ENCODE peak calls at places on chromosomes 7 and 10, in eight cellular contexts. Z is psoas muscle, D is AG10803, J is GM12865, W is Peyer's patch, Y is HL-60, H is upper lobe of right lung, G is fibroblast of pulmonary artery. S is an unnamed sample.

GRCh38 chr7:81684513-81685262 is 85.2 kb downstream of the HGF start:
- DNase-seq in W (peak), Z (peak), D (peak), H (peak), G (peak), J (peak), Y (peak), S (peak)

GRCh38 chr7:117385340-117386124 is 41.8 kb downstream of the ASZ1 start:
- DNase-seq in Y (no peak), J (peak), W (no peak), D (peak), G (peak), Z (no peak), H (no peak), S (no peak)

GRCh38 chr7:136386876-136387275 is 409.7 kb upstream of the MTPN start:
- DNase-seq in J (no peak), G (no peak), W (no peak), H (no peak), Z (no peak), D (no peak), Y (no peak), S (no peak)

GRCh38 chr7:87875151-87876039 is 765 bp downstream of the SLC25A40 start:
- DNase-seq in W (no peak), Z (no peak), G (no peak), Y (peak), J (peak), D (no peak), H (peak), S (no peak)

GRCh38 chr7:125775319-125775718 is 845.7 kb upstream of the POT1 start:
- DNase-seq in Y (no peak), J (no peak), Z (no peak), D (no peak), G (no peak), W (no peak), H (no peak), S (no peak)

GRCh38 chr10:79347894-79348639 is 798 bp downstream of the PPIF start:
- DNase-seq in H (peak), Z (peak), G (peak), W (peak), Y (peak), J (peak), D (peak), S (peak)

GRCh38 chr10:21694646-21695045 is 160.6 kb downstream of the MLLT10 start:
- DNase-seq in J (no peak), Y (no peak), D (peak), Z (no peak), W (no peak), H (no peak), G (no peak), S (no peak)

GRCh38 chr7:73904219-73905136 is 43.5 kb downstream of the TMEM270 start:
- DNase-seq in W (peak), D (peak), J (no peak), H (peak), Z (peak), G (no peak), Y (no peak), S (no peak)

GRCh38 chr10:92914478-92915066 is 66.3 kb downstream of the EXOC6 start:
- DNase-seq in W (peak), D (peak), J (peak), Y (peak), G (peak), H (no peak), Z (no peak), S (peak)

GRCh38 chr10:79049931-79050895 is 18.6 kb upstream of the ZMIZ1 start:
- DNase-seq in W (peak), G (peak), H (peak), D (no peak), Z (no peak), Y (no peak), J (no peak), S (no peak)

GRCh38 chr10:129274928-129275474 is 192.0 kb upstream of the MGMT start:
- DNase-seq in G (no peak), D (no peak), W (no peak), Z (no peak), J (no peak), Y (no peak), H (no peak), S (no peak)

GRCh38 chr7:98423043-98423442 is 22.2 kb upstream of the BAIAP2L1 start:
- DNase-seq in H (no peak), W (no peak), D (no peak), Y (no peak), Z (no peak), G (peak), J (peak), S (no peak)

GRCh38 chr10:83225781-83226180 is 913.5 kb upstream of the GHITM start:
- DNase-seq in Z (no peak), W (no peak), H (no peak), J (no peak), Y (no peak), G (no peak), D (no peak), S (no peak)

GRCh38 chr10:119655566-119656001 is 4.4 kb downstream of the BAG3 start:
- DNase-seq in H (no peak), D (peak), W (peak), Z (peak), Y (no peak), J (no peak), G (peak), S (no peak)

GRCh38 chr7:157932498-157933218 is 595.9 kb downstream of the DNAJB6 start:
- DNase-seq in J (no peak), G (no peak), Y (no peak), D (no peak), W (no peak), H (no peak), Z (no peak), S (no peak)

GRCh38 chr10:133309111-133309719 is 501 bp downstream of the ZNF511 start:
- DNase-seq in G (peak), Z (peak), D (peak), H (peak), Y (peak), J (peak), W (peak), S (peak)

GRCh38 chr7:2109251-2109935 is 123.4 kb downstream of the MAD1L1 start:
- DNase-seq in W (no peak), D (no peak), Z (no peak), Y (no peak), J (no peak), H (no peak), G (no peak), S (no peak)

GRCh38 chr10:59825932-59826331 is 72.7 kb upstream of the MRLN start:
- DNase-seq in J (no peak), W (no peak), Z (no peak), D (peak), H (no peak), G (peak), Y (no peak), S (no peak)

GRCh38 chr7:115146148-115146547 is 224.3 kb downstream of the MDFIC start:
- DNase-seq in H (no peak), D (no peak), Y (no peak), G (no peak), J (no peak), Z (no peak), W (no peak), S (no peak)

GRCh38 chr10:21744223-21744622 is 210.2 kb downstream of the MLLT10 start:
- DNase-seq in Y (no peak), G (no peak), D (no peak), W (no peak), J (no peak), Z (no peak), H (no peak), S (no peak)

GRCh38 chr7:20219446-20220292 is 2.5 kb upstream of the MACC1 start:
- DNase-seq in Z (peak), G (peak), H (peak), W (peak), D (peak), J (peak), Y (peak), S (peak)

GRCh38 chr7:22662031-22662430 is 65.0 kb upstream of the IL6 start:
- DNase-seq in Y (no peak), Z (no peak), D (peak), W (no peak), H (no peak), G (no peak), J (peak), S (no peak)

GRCh38 chr10:17512341-17513001 is 58.1 kb upstream of the ST8SIA6 start:
- DNase-seq in G (peak), W (peak), Y (no peak), J (peak), D (peak), H (no peak), Z (no peak), S (no peak)

GRCh38 chr10:124611738-124612137 is 132.4 kb downstream of the FAM53B start:
- DNase-seq in Z (no peak), W (peak), H (no peak), Y (peak), D (no peak), J (peak), G (no peak), S (no peak)

GRCh38 chr10:86139066-86139657 is 227.4 kb downstream of the GRID1 start:
- DNase-seq in D (no peak), Z (no peak), J (peak), G (no peak), Y (peak), W (no peak), H (no peak), S (peak)

GRCh38 chr7:159035571-159036073 is 109.0 kb downstream of the VIPR2 start:
- DNase-seq in D (no peak), Z (no peak), H (peak), J (no peak), G (no peak), Y (no peak), W (no peak), S (no peak)

GRCh38 chr10:73251683-73252444 is 580 bp downstream of the MRPS16 start:
- DNase-seq in G (no peak), J (peak), Y (peak), W (no peak), H (no peak), Z (no peak), D (no peak), S (peak)

GRCh38 chr7:101172854-101173751 is 7.0 kb downstream of the NAT16 start:
- DNase-seq in G (peak), Y (no peak), D (peak), J (no peak), H (peak), W (peak), Z (peak), S (peak)

GRCh38 chr10:9645404-9645803 is 1372.3 kb upstream of the CELF2 start:
- DNase-seq in G (no peak), Y (no peak), W (no peak), D (no peak), H (no peak), J (no peak), Z (no peak), S (no peak)

GRCh38 chr10:14954934-14955333 is 1.0 kb upstream of the DCLRE1C start:
- DNase-seq in W (no peak), J (no peak), Y (no peak), Z (peak), D (no peak), H (no peak), G (no peak), S (no peak)

GRCh38 chr7:130982160-130982638 is 248.2 kb upstream of the KLF14 start:
- DNase-seq in Z (no peak), W (peak), H (no peak), G (peak), Y (peak), J (peak), D (peak), S (no peak)

GRCh38 chr7:98470131-98470985 is 69.5 kb upstream of the BAIAP2L1 start:
- DNase-seq in Y (no peak), H (peak), D (no peak), Z (no peak), J (peak), G (no peak), W (peak), S (peak)

GRCh38 chr10:77383861-77384553 is 253.6 kb downstream of the KCNMA1 start:
- DNase-seq in H (no peak), Y (no peak), D (no peak), Z (no peak), W (no peak), G (no peak), J (no peak), S (no peak)

GRCh38 chr10:97028126-97028831 is 157.5 kb downstream of the SLIT1 start:
- DNase-seq in Y (no peak), Z (no peak), H (no peak), D (peak), G (peak), J (no peak), W (no peak), S (no peak)

GRCh38 chr7:2540641-2541051 is 14.7 kb downstream of the BRAT1 start:
- DNase-seq in G (no peak), Z (peak), H (peak), D (no peak), J (no peak), Y (no peak), W (peak), S (no peak)

GRCh38 chr7:139798221-139798620 is 20.4 kb upstream of the HIPK2 start:
- DNase-seq in Y (no peak), W (peak), H (no peak), Z (no peak), G (no peak), D (no peak), J (peak), S (peak)

DNA sequence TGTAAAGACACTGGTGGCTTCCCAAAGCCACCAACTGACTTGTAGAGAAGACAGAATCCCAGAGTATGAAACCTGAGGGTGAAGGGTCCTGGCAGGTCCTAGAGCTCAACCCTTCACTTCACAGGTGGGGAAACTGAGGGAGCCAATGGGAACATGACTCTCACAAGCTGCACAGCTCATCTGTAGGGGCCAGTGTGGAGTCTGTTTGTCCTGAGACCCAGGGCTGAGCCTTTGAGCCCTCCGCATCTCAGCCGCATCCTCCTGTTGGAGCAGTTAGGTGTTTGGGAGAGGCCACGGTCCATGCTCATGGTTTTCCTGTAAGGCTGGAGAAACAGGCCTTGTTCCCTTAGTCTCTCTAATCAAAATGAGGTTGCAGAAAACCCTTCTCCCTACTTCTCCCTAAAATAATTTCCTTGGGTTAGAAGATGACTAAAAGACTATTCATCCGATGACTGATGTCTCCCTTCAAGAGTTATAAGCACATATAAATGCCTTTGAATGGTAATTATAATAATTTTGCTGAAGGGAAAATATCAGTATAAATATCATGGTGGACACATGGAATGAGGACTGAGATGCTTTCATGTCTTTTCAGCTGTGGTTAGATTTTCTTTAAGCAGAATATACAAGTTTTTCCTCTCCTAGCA is 10.3 kb downstream of the HTRA1 start:
- DNase-seq in Z (no peak), D (peak), W (no peak), Y (no peak), G (no peak), J (no peak), H (no peak), S (no peak)
- H3K4me3 ChIP-seq in Z (no peak), D (no peak), W (no peak), Y (no peak), G (no peak), J (no peak), H (no peak), S (no peak)

DNA sequence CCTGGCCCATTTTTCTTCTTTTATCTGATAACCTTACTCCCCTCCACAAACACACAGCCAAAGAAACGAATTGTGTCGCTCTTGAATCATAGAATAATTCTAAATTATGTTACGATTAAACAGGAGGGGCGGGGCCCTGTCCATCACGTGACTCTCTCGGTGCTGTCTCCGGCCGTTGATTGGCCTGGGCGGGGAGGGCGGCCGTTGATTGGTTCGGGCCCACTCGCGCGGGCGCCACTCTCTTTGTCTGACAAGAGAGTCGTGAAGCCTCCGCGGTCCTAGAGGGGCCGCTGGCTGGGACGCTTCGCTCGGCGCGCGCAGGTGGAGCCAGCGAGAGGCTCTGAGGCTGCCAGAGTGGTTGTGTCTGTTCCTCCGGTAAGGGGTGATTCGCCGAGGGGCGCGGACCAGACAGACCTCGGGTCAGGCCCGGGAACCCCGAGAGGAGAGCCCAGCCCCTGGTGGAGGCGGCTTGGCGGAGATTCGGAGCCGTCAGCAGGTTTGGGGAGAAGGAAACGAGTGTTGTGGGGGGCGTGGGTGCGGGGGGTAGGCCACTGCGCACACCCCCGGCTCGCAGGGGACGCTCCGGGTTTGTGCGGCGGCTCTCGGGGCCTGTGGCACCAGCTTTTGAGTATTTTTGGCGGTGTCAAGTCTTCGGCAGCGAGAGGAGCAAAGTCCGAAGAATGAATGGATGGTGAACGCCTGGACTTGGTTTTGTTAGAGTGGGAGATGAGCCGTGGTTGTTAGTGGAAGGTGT is at the start of gene ZNF789:
- DNase-seq in D (peak), Y (peak), Z (peak), H (peak), G (peak), J (peak), W (peak), S (peak)
- TF ChIP-seq CTCF in D (no peak), Y (no peak), Z (no peak), H (no peak), G (no peak), J (no peak), W (no peak), S (no peak)

DNA sequence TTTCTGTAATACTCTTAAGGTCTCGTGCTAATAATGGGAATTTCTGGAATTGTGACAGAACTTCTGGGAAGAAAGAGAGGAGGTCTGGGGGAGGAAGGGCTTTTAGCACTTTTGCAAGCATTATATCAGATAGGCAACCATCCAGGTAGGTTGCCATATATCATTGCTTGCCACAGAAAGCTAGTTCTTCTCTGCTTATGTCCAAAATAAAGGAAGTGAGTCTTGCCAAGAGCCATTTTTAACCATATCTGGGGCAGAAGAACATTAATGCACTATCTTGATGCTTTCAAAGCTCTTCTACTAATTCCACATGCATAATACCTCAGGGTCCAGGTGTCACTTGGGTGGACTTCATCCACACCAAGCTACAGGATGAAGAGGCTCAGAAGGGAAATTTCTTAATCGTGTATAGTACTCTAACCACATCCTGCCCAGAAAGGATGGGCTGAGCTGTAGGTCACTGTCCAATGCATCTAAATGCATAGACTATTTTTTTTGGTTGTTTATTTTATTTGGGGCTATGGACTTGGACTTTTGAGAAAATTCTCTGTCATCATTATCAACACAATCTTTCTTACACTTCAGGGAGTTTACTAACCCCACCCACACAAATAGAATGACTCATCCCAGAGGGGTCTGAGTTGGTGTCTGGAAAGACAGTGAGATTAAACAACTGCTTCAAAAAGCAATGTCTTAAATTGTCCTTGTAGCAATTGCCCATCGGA is 68.9 kb upstream of the ADO start:
- DNase-seq in Z (no peak), J (peak), W (no peak), H (no peak), Y (no peak), G (peak), D (no peak), S (peak)
- H3K4me3 ChIP-seq in Z (no peak), J (no peak), W (no peak), H (no peak), Y (no peak), G (no peak), D (no peak), S (no peak)

GRCh38 chr7:29764227-29764626 is 42.1 kb upstream of the WIPF3 start:
- DNase-seq in H (no peak), Z (no peak), J (no peak), Y (no peak), D (no peak), W (no peak), G (no peak), S (no peak)
- TF ChIP-seq CTCF in H (no peak), Z (peak), J (peak), Y (no peak), D (no peak), W (no peak), G (no peak), S (no peak)

GRCh38 chr10:71314028-71314693 is 4.9 kb upstream of the SLC29A3 start:
- DNase-seq in W (peak), G (peak), Z (peak), D (peak), Y (peak), H (no peak), J (peak), S (no peak)
- H3K4me3 ChIP-seq in W (no peak), G (no peak), Z (peak), D (peak), Y (no peak), H (no peak), J (no peak), S (no peak)

GRCh38 chr7:151168022-151168786 is 710 bp upstream of the GBX1 start:
- DNase-seq in H (peak), W (peak), Z (peak), D (no peak), J (peak), Y (peak), G (no peak), S (peak)
- TF ChIP-seq CTCF in H (peak), W (peak), Z (peak), D (peak), J (peak), Y (peak), G (peak), S (peak)